ENCODE peak calls at places on chromosomes 16 and 17, in six cellular contexts. One of them, this sample, is unnamed.

GRCh38 chr17:78925662-78926555 is 722 bp upstream of the TIMP2 start:
- DNase-seq in amygdala: peak
- DNase-seq in lower lobe of right lung: peak
- DNase-seq in NCI-H1417: no peak
- DNase-seq in kidney tubule cell: no peak
- DNase-seq in stimulated activated naive CD8-positive, alpha-beta T cell treated with anti-CD3 and anti-CD28 coated beads, Interleukin-15, Interleukin-2, amounts not matched to agents 100 U/mL and 50 U/mL, for 24 hours: no peak
- DNase-seq in this sample: peak

GRCh38 chr17:62674363-62674739 is 46.9 kb downstream of the MRC2 start:
- DNase-seq in kidney tubule cell: no peak
- DNase-seq in amygdala: no peak
- DNase-seq in NCI-H1417: no peak
- DNase-seq in stimulated activated naive CD8-positive, alpha-beta T cell treated with anti-CD3 and anti-CD28 coated beads, Interleukin-15, Interleukin-2, amounts not matched to agents 100 U/mL and 50 U/mL, for 24 hours: no peak
- DNase-seq in lower lobe of right lung: peak
- DNase-seq in this sample: no peak

GRCh38 chr16:85969159-85969558 is 70.2 kb downstream of the IRF8 start:
- DNase-seq in kidney tubule cell: peak
- DNase-seq in lower lobe of right lung: no peak
- DNase-seq in NCI-H1417: no peak
- DNase-seq in stimulated activated naive CD8-positive, alpha-beta T cell treated with anti-CD3 and anti-CD28 coated beads, Interleukin-15, Interleukin-2, amounts not matched to agents 100 U/mL and 50 U/mL, for 24 hours: no peak
- DNase-seq in amygdala: no peak
- DNase-seq in this sample: no peak

GRCh38 chr16:684067-684794 is at the start of gene JMJD8:
- DNase-seq in amygdala: peak
- DNase-seq in NCI-H1417: peak
- DNase-seq in stimulated activated naive CD8-positive, alpha-beta T cell treated with anti-CD3 and anti-CD28 coated beads, Interleukin-15, Interleukin-2, amounts not matched to agents 100 U/mL and 50 U/mL, for 24 hours: peak
- DNase-seq in kidney tubule cell: peak
- DNase-seq in lower lobe of right lung: peak
- DNase-seq in this sample: peak

GRCh38 chr16:30087181-30087898 is 4.4 kb downstream of the TBX6 start:
- DNase-seq in lower lobe of right lung: peak
- DNase-seq in stimulated activated naive CD8-positive, alpha-beta T cell treated with anti-CD3 and anti-CD28 coated beads, Interleukin-15, Interleukin-2, amounts not matched to agents 100 U/mL and 50 U/mL, for 24 hours: no peak
- DNase-seq in kidney tubule cell: no peak
- DNase-seq in amygdala: no peak
- DNase-seq in NCI-H1417: no peak
- DNase-seq in this sample: no peak

GRCh38 chr16:22183901-22184614 is 21.8 kb downstream of the SDR42E2 start:
- DNase-seq in amygdala: no peak
- DNase-seq in stimulated activated naive CD8-positive, alpha-beta T cell treated with anti-CD3 and anti-CD28 coated beads, Interleukin-15, Interleukin-2, amounts not matched to agents 100 U/mL and 50 U/mL, for 24 hours: no peak
- DNase-seq in NCI-H1417: no peak
- DNase-seq in lower lobe of right lung: no peak
- DNase-seq in kidney tubule cell: no peak
- DNase-seq in this sample: no peak

GRCh38 chr16:27286446-27286845 is 17.9 kb upstream of the NSMCE1 start:
- DNase-seq in stimulated activated naive CD8-positive, alpha-beta T cell treated with anti-CD3 and anti-CD28 coated beads, Interleukin-15, Interleukin-2, amounts not matched to agents 100 U/mL and 50 U/mL, for 24 hours: no peak
- DNase-seq in lower lobe of right lung: no peak
- DNase-seq in kidney tubule cell: peak
- DNase-seq in NCI-H1417: no peak
- DNase-seq in amygdala: no peak
- DNase-seq in this sample: no peak

GRCh38 chr17:42547698-42548069 is 5.0 kb upstream of the HSD17B1 start:
- DNase-seq in kidney tubule cell: no peak
- DNase-seq in NCI-H1417: no peak
- DNase-seq in amygdala: no peak
- DNase-seq in lower lobe of right lung: no peak
- DNase-seq in stimulated activated naive CD8-positive, alpha-beta T cell treated with anti-CD3 and anti-CD28 coated beads, Interleukin-15, Interleukin-2, amounts not matched to agents 100 U/mL and 50 U/mL, for 24 hours: no peak
- DNase-seq in this sample: no peak

GRCh38 chr17:67421869-67422273 is 44.8 kb downstream of the PITPNC1 start:
- DNase-seq in stimulated activated naive CD8-positive, alpha-beta T cell treated with anti-CD3 and anti-CD28 coated beads, Interleukin-15, Interleukin-2, amounts not matched to agents 100 U/mL and 50 U/mL, for 24 hours: no peak
- DNase-seq in NCI-H1417: no peak
- DNase-seq in lower lobe of right lung: no peak
- DNase-seq in kidney tubule cell: peak
- DNase-seq in amygdala: no peak
- DNase-seq in this sample: no peak

GRCh38 chr16:10122546-10122945 is 59.7 kb downstream of the GRIN2A start:
- DNase-seq in NCI-H1417: no peak
- DNase-seq in stimulated activated naive CD8-positive, alpha-beta T cell treated with anti-CD3 and anti-CD28 coated beads, Interleukin-15, Interleukin-2, amounts not matched to agents 100 U/mL and 50 U/mL, for 24 hours: no peak
- DNase-seq in kidney tubule cell: peak
- DNase-seq in lower lobe of right lung: no peak
- DNase-seq in amygdala: no peak
- DNase-seq in this sample: no peak

GRCh38 chr17:1379930-1380313 is 20.1 kb downstream of the YWHAE start:
- DNase-seq in stimulated activated naive CD8-positive, alpha-beta T cell treated with anti-CD3 and anti-CD28 coated beads, Interleukin-15, Interleukin-2, amounts not matched to agents 100 U/mL and 50 U/mL, for 24 hours: no peak
- DNase-seq in amygdala: no peak
- DNase-seq in kidney tubule cell: no peak
- DNase-seq in lower lobe of right lung: no peak
- DNase-seq in NCI-H1417: no peak
- DNase-seq in this sample: no peak

GRCh38 chr17:44653384-44653783 is 2.9 kb upstream of the MEIOC start:
- DNase-seq in lower lobe of right lung: no peak
- DNase-seq in NCI-H1417: no peak
- DNase-seq in amygdala: no peak
- DNase-seq in stimulated activated naive CD8-positive, alpha-beta T cell treated with anti-CD3 and anti-CD28 coated beads, Interleukin-15, Interleukin-2, amounts not matched to agents 100 U/mL and 50 U/mL, for 24 hours: no peak
- DNase-seq in kidney tubule cell: no peak
- DNase-seq in this sample: no peak

GRCh38 chr17:4538236-4539002 is 16.8 kb downstream of the MYBBP1A start:
- DNase-seq in amygdala: no peak
- DNase-seq in kidney tubule cell: no peak
- DNase-seq in NCI-H1417: no peak
- DNase-seq in lower lobe of right lung: no peak
- DNase-seq in stimulated activated naive CD8-positive, alpha-beta T cell treated with anti-CD3 and anti-CD28 coated beads, Interleukin-15, Interleukin-2, amounts not matched to agents 100 U/mL and 50 U/mL, for 24 hours: no peak
- DNase-seq in this sample: no peak

GRCh38 chr17:1455291-1455747 is 713 bp downstream of the CRK start:
- DNase-seq in NCI-H1417: peak
- DNase-seq in lower lobe of right lung: peak
- DNase-seq in stimulated activated naive CD8-positive, alpha-beta T cell treated with anti-CD3 and anti-CD28 coated beads, Interleukin-15, Interleukin-2, amounts not matched to agents 100 U/mL and 50 U/mL, for 24 hours: peak
- DNase-seq in kidney tubule cell: peak
- DNase-seq in amygdala: no peak
- DNase-seq in this sample: peak

GRCh38 chr16:17557480-17557879 is 86.7 kb upstream of the XYLT1 start:
- DNase-seq in NCI-H1417: no peak
- DNase-seq in amygdala: no peak
- DNase-seq in kidney tubule cell: no peak
- DNase-seq in lower lobe of right lung: no peak
- DNase-seq in stimulated activated naive CD8-positive, alpha-beta T cell treated with anti-CD3 and anti-CD28 coated beads, Interleukin-15, Interleukin-2, amounts not matched to agents 100 U/mL and 50 U/mL, for 24 hours: no peak
- DNase-seq in this sample: peak

GRCh38 chr17:60321336-60322055 is 70.4 kb downstream of the USP32 start:
- DNase-seq in amygdala: no peak
- DNase-seq in kidney tubule cell: peak
- DNase-seq in NCI-H1417: no peak
- DNase-seq in lower lobe of right lung: no peak
- DNase-seq in stimulated activated naive CD8-positive, alpha-beta T cell treated with anti-CD3 and anti-CD28 coated beads, Interleukin-15, Interleukin-2, amounts not matched to agents 100 U/mL and 50 U/mL, for 24 hours: no peak
- DNase-seq in this sample: no peak

GRCh38 chr16:27414803-27415431 is 12.9 kb downstream of the IL21R start:
- DNase-seq in lower lobe of right lung: no peak
- DNase-seq in amygdala: no peak
- DNase-seq in NCI-H1417: no peak
- DNase-seq in stimulated activated naive CD8-positive, alpha-beta T cell treated with anti-CD3 and anti-CD28 coated beads, Interleukin-15, Interleukin-2, amounts not matched to agents 100 U/mL and 50 U/mL, for 24 hours: no peak
- DNase-seq in kidney tubule cell: no peak
- DNase-seq in this sample: no peak

GRCh38 chr16:4915226-4915761 is 21.7 kb downstream of the PPL start:
- DNase-seq in amygdala: no peak
- DNase-seq in stimulated activated naive CD8-positive, alpha-beta T cell treated with anti-CD3 and anti-CD28 coated beads, Interleukin-15, Interleukin-2, amounts not matched to agents 100 U/mL and 50 U/mL, for 24 hours: no peak
- DNase-seq in NCI-H1417: no peak
- DNase-seq in lower lobe of right lung: no peak
- DNase-seq in kidney tubule cell: peak
- DNase-seq in this sample: no peak

GRCh38 chr16:1820096-1820972 is 6.3 kb downstream of the HAGH start:
- DNase-seq in amygdala: no peak
- DNase-seq in stimulated activated naive CD8-positive, alpha-beta T cell treated with anti-CD3 and anti-CD28 coated beads, Interleukin-15, Interleukin-2, amounts not matched to agents 100 U/mL and 50 U/mL, for 24 hours: no peak
- DNase-seq in lower lobe of right lung: no peak
- DNase-seq in NCI-H1417: no peak
- DNase-seq in kidney tubule cell: no peak
- DNase-seq in this sample: no peak

GRCh38 chr16:86252596-86252995 is 257.7 kb upstream of the FOXF1 start:
- DNase-seq in kidney tubule cell: no peak
- DNase-seq in NCI-H1417: no peak
- DNase-seq in lower lobe of right lung: no peak
- DNase-seq in stimulated activated naive CD8-positive, alpha-beta T cell treated with anti-CD3 and anti-CD28 coated beads, Interleukin-15, Interleukin-2, amounts not matched to agents 100 U/mL and 50 U/mL, for 24 hours: peak
- DNase-seq in amygdala: no peak
- DNase-seq in this sample: no peak

GRCh38 chr16:68310441-68311315 is at the start of the genes PRMT7 and SLC7A6OS:
- DNase-seq in lower lobe of right lung: peak
- DNase-seq in NCI-H1417: peak
- DNase-seq in amygdala: peak
- DNase-seq in stimulated activated naive CD8-positive, alpha-beta T cell treated with anti-CD3 and anti-CD28 coated beads, Interleukin-15, Interleukin-2, amounts not matched to agents 100 U/mL and 50 U/mL, for 24 hours: peak
- DNase-seq in kidney tubule cell: peak
- DNase-seq in this sample: peak

This sample was measured in putamen.